ENCODE peak calls at places on chromosomes 16 and 17, in five cellular contexts. One of them, this sample, is unnamed.

GRCh38 chr17:3400008-3400407 is 1.8 kb upstream of the OR1E1 start:
- DNase-seq in fibroblast of pulmonary artery: peak
- DNase-seq in astrocyte of the cerebellum: no peak
- DNase-seq in AG04450: no peak
- DNase-seq in fibroblast of mammary gland: no peak
- DNase-seq in this sample: no peak

GRCh38 chr16:85209526-85210121 is 97.4 kb upstream of the CIBAR2 start:
- DNase-seq in fibroblast of pulmonary artery: no peak
- DNase-seq in astrocyte of the cerebellum: no peak
- DNase-seq in AG04450: no peak
- DNase-seq in fibroblast of mammary gland: no peak
- DNase-seq in this sample: no peak

GRCh38 chr16:586645-587590 is 2.9 kb upstream of the RAB40C start:
- DNase-seq in fibroblast of pulmonary artery: no peak
- DNase-seq in astrocyte of the cerebellum: no peak
- DNase-seq in AG04450: no peak
- DNase-seq in fibroblast of mammary gland: no peak
- DNase-seq in this sample: peak

GRCh38 chr17:1034652-1035210 is 37.8 kb downstream of the TIMM22 start:
- DNase-seq in fibroblast of pulmonary artery: no peak
- DNase-seq in astrocyte of the cerebellum: no peak
- DNase-seq in AG04450: no peak
- DNase-seq in fibroblast of mammary gland: no peak
- DNase-seq in this sample: no peak

GRCh38 chr17:41492771-41493170 is 3.1 kb upstream of the KRT36 start:
- DNase-seq in fibroblast of pulmonary artery: peak
- DNase-seq in astrocyte of the cerebellum: peak
- DNase-seq in AG04450: no peak
- DNase-seq in fibroblast of mammary gland: peak
- DNase-seq in this sample: peak

GRCh38 chr17:27593232-27593856 is 37.6 kb upstream of the LGALS9 start:
- DNase-seq in fibroblast of pulmonary artery: no peak
- DNase-seq in astrocyte of the cerebellum: no peak
- DNase-seq in AG04450: no peak
- DNase-seq in fibroblast of mammary gland: no peak
- DNase-seq in this sample: no peak

GRCh38 chr16:30766206-30766921 is 4.2 kb downstream of the RNF40 start:
- DNase-seq in fibroblast of pulmonary artery: no peak
- DNase-seq in astrocyte of the cerebellum: no peak
- DNase-seq in AG04450: no peak
- DNase-seq in fibroblast of mammary gland: no peak
- DNase-seq in this sample: no peak

GRCh38 chr17:78817123-78817522 is 23.5 kb downstream of the USP36 start:
- DNase-seq in fibroblast of pulmonary artery: no peak
- DNase-seq in astrocyte of the cerebellum: no peak
- DNase-seq in AG04450: no peak
- DNase-seq in fibroblast of mammary gland: no peak
- DNase-seq in this sample: no peak

GRCh38 chr17:10683853-10684252 is 13.5 kb downstream of the SCO1 start:
- DNase-seq in fibroblast of pulmonary artery: peak
- DNase-seq in astrocyte of the cerebellum: no peak
- DNase-seq in AG04450: no peak
- DNase-seq in fibroblast of mammary gland: peak
- DNase-seq in this sample: peak

GRCh38 chr17:8311131-8311790 is 1.2 kb downstream of the ARHGEF15 start:
- DNase-seq in fibroblast of pulmonary artery: no peak
- DNase-seq in astrocyte of the cerebellum: no peak
- DNase-seq in AG04450: no peak
- DNase-seq in fibroblast of mammary gland: no peak
- DNase-seq in this sample: no peak

GRCh38 chr16:25023541-25023940 is 8.4 kb upstream of the ARHGAP17 start:
- DNase-seq in fibroblast of pulmonary artery: no peak
- DNase-seq in astrocyte of the cerebellum: no peak
- DNase-seq in AG04450: no peak
- DNase-seq in fibroblast of mammary gland: no peak
- DNase-seq in this sample: no peak

GRCh38 chr17:45440161-45440859 is 7.6 kb upstream of the ARHGAP27 start:
- DNase-seq in fibroblast of pulmonary artery: peak
- DNase-seq in astrocyte of the cerebellum: no peak
- DNase-seq in AG04450: no peak
- DNase-seq in fibroblast of mammary gland: peak
- DNase-seq in this sample: peak

GRCh38 chr17:6505425-6506142 is 50.8 kb downstream of the PITPNM3 start:
- DNase-seq in fibroblast of pulmonary artery: peak
- DNase-seq in astrocyte of the cerebellum: no peak
- DNase-seq in AG04450: no peak
- DNase-seq in fibroblast of mammary gland: peak
- DNase-seq in this sample: peak

GRCh38 chr16:57601801-57602478 is 26.5 kb upstream of the ADGRG1 start:
- DNase-seq in fibroblast of pulmonary artery: no peak
- DNase-seq in astrocyte of the cerebellum: no peak
- DNase-seq in AG04450: no peak
- DNase-seq in fibroblast of mammary gland: no peak
- DNase-seq in this sample: no peak

GRCh38 chr17:78159575-78160158 is 8.7 kb upstream of the SYNGR2 start:
- DNase-seq in fibroblast of pulmonary artery: no peak
- DNase-seq in astrocyte of the cerebellum: no peak
- DNase-seq in AG04450: peak
- DNase-seq in fibroblast of mammary gland: peak
- DNase-seq in this sample: peak

GRCh38 chr17:34562387-34562786 is 17.0 kb upstream of the TMEM132E start:
- DNase-seq in fibroblast of pulmonary artery: no peak
- DNase-seq in astrocyte of the cerebellum: no peak
- DNase-seq in AG04450: no peak
- DNase-seq in fibroblast of mammary gland: no peak
- DNase-seq in this sample: no peak

GRCh38 chr17:73586153-73586906 is 57.9 kb downstream of the SDK2 start:
- DNase-seq in fibroblast of pulmonary artery: no peak
- DNase-seq in astrocyte of the cerebellum: no peak
- DNase-seq in AG04450: no peak
- DNase-seq in fibroblast of mammary gland: no peak
- DNase-seq in this sample: no peak

GRCh38 chr17:32516450-32516849 is 29.7 kb downstream of the CDK5R1 start:
- DNase-seq in fibroblast of pulmonary artery: no peak
- DNase-seq in astrocyte of the cerebellum: no peak
- DNase-seq in AG04450: no peak
- DNase-seq in fibroblast of mammary gland: no peak
- DNase-seq in this sample: no peak

GRCh38 chr17:28247671-28248556 is 71.1 kb upstream of the TMEM97 start:
- DNase-seq in fibroblast of pulmonary artery: no peak
- DNase-seq in astrocyte of the cerebellum: no peak
- DNase-seq in AG04450: no peak
- DNase-seq in fibroblast of mammary gland: no peak
- DNase-seq in this sample: no peak

GRCh38 chr17:39002991-39003715 is 36.0 kb upstream of the FBXO47 start:
- DNase-seq in fibroblast of pulmonary artery: peak
- DNase-seq in astrocyte of the cerebellum: no peak
- DNase-seq in AG04450: no peak
- DNase-seq in fibroblast of mammary gland: peak
- DNase-seq in this sample: peak

GRCh38 chr17:45918241-45918745 is 23.9 kb downstream of the MAPT start:
- DNase-seq in fibroblast of pulmonary artery: no peak
- DNase-seq in astrocyte of the cerebellum: no peak
- DNase-seq in AG04450: no peak
- DNase-seq in fibroblast of mammary gland: no peak
- DNase-seq in this sample: no peak

GRCh38 chr17:46876353-46876887 is 25.0 kb downstream of the WNT9B start:
- DNase-seq in fibroblast of pulmonary artery: no peak
- DNase-seq in astrocyte of the cerebellum: no peak
- DNase-seq in AG04450: no peak
- DNase-seq in fibroblast of mammary gland: no peak
- DNase-seq in this sample: no peak

GRCh38 chr16:89354325-89354724 is 136.0 kb downstream of the ANKRD11 start:
- DNase-seq in fibroblast of pulmonary artery: no peak
- DNase-seq in astrocyte of the cerebellum: no peak
- DNase-seq in AG04450: no peak
- DNase-seq in fibroblast of mammary gland: no peak
- DNase-seq in this sample: no peak

GRCh38 chr16:17827313-17827712 is 356.6 kb upstream of the XYLT1 start:
- DNase-seq in fibroblast of pulmonary artery: peak
- DNase-seq in astrocyte of the cerebellum: peak
- DNase-seq in AG04450: no peak
- DNase-seq in fibroblast of mammary gland: peak
- DNase-seq in this sample: peak

GRCh38 chr17:71470062-71470461 is 650.8 kb upstream of the SOX9 start:
- DNase-seq in fibroblast of pulmonary artery: no peak
- DNase-seq in astrocyte of the cerebellum: no peak
- DNase-seq in AG04450: no peak
- DNase-seq in fibroblast of mammary gland: no peak
- DNase-seq in this sample: no peak

GRCh38 chr17:14790518-14790917 is 474.6 kb downstream of the PMP22 start:
- DNase-seq in fibroblast of pulmonary artery: peak
- DNase-seq in astrocyte of the cerebellum: no peak
- DNase-seq in AG04450: peak
- DNase-seq in fibroblast of mammary gland: peak
- DNase-seq in this sample: peak

GRCh38 chr16:84031556-84031955 is 11.0 kb downstream of the SLC38A8 start:
- DNase-seq in fibroblast of pulmonary artery: no peak
- DNase-seq in astrocyte of the cerebellum: no peak
- DNase-seq in AG04450: no peak
- DNase-seq in fibroblast of mammary gland: no peak
- DNase-seq in this sample: no peak

GRCh38 chr16:22373662-22374310 is 633 bp downstream of the CDR2 start:
- DNase-seq in fibroblast of pulmonary artery: no peak
- DNase-seq in astrocyte of the cerebellum: no peak
- DNase-seq in AG04450: no peak
- DNase-seq in fibroblast of mammary gland: no peak
- DNase-seq in this sample: peak

GRCh38 chr16:69762843-69763556 is 868 bp downstream of the WWP2 start:
- DNase-seq in fibroblast of pulmonary artery: peak
- DNase-seq in astrocyte of the cerebellum: no peak
- DNase-seq in AG04450: no peak
- DNase-seq in fibroblast of mammary gland: peak
- DNase-seq in this sample: peak

GRCh38 chr17:39838057-39838456 is 26.1 kb downstream of the IKZF3 start:
- DNase-seq in fibroblast of pulmonary artery: no peak
- DNase-seq in astrocyte of the cerebellum: no peak
- DNase-seq in AG04450: no peak
- DNase-seq in fibroblast of mammary gland: no peak
- DNase-seq in this sample: no peak

GRCh38 chr16:1613240-1613639 is 1.1 kb downstream of the CRAMP1 start:
- DNase-seq in fibroblast of pulmonary artery: no peak
- DNase-seq in astrocyte of the cerebellum: no peak
- DNase-seq in AG04450: no peak
- DNase-seq in fibroblast of mammary gland: no peak
- DNase-seq in this sample: peak

GRCh38 chr17:59856859-59857794 is 35.6 kb downstream of the TUBD1 start:
- DNase-seq in fibroblast of pulmonary artery: no peak
- DNase-seq in astrocyte of the cerebellum: no peak
- DNase-seq in AG04450: no peak
- DNase-seq in fibroblast of mammary gland: no peak
- DNase-seq in this sample: no peak

GRCh38 chr16:23929237-23929636 is 93.5 kb downstream of the PRKCB start:
- DNase-seq in fibroblast of pulmonary artery: no peak
- DNase-seq in astrocyte of the cerebellum: no peak
- DNase-seq in AG04450: no peak
- DNase-seq in fibroblast of mammary gland: no peak
- DNase-seq in this sample: no peak

GRCh38 chr16:27308792-27309191 is 5.0 kb upstream of the IL4R start:
- DNase-seq in fibroblast of pulmonary artery: no peak
- DNase-seq in astrocyte of the cerebellum: no peak
- DNase-seq in AG04450: no peak
- DNase-seq in fibroblast of mammary gland: no peak
- DNase-seq in this sample: no peak
- TF ChIP-seq CTCF in fibroblast of pulmonary artery: no peak
- TF ChIP-seq CTCF in astrocyte of the cerebellum: no peak
- TF ChIP-seq CTCF in AG04450: no peak
- TF ChIP-seq CTCF in fibroblast of mammary gland: no peak
- TF ChIP-seq CTCF in this sample: no peak

GRCh38 chr17:81939218-81939617 is 2.1 kb upstream of the PYCR1 start:
- DNase-seq in fibroblast of pulmonary artery: no peak
- DNase-seq in astrocyte of the cerebellum: no peak
- DNase-seq in AG04450: no peak
- DNase-seq in fibroblast of mammary gland: no peak
- DNase-seq in this sample: no peak
- H3K4me3 ChIP-seq in fibroblast of pulmonary artery: no peak
- H3K4me3 ChIP-seq in astrocyte of the cerebellum: no peak
- H3K4me3 ChIP-seq in AG04450: no peak
- H3K4me3 ChIP-seq in fibroblast of mammary gland: no peak
- H3K4me3 ChIP-seq in this sample: no peak

GRCh38 chr17:82358467-82359350 is at the start of gene TEX19:
- DNase-seq in fibroblast of pulmonary artery: no peak
- DNase-seq in astrocyte of the cerebellum: no peak
- DNase-seq in AG04450: no peak
- DNase-seq in fibroblast of mammary gland: peak
- DNase-seq in this sample: no peak
- TF ChIP-seq CTCF in fibroblast of pulmonary artery: no peak
- TF ChIP-seq CTCF in astrocyte of the cerebellum: no peak
- TF ChIP-seq CTCF in AG04450: no peak
- TF ChIP-seq CTCF in fibroblast of mammary gland: no peak
- TF ChIP-seq CTCF in this sample: no peak

GRCh38 chr17:63434951-63435571 is 11.0 kb downstream of the CYB561 start:
- DNase-seq in fibroblast of pulmonary artery: peak
- DNase-seq in astrocyte of the cerebellum: no peak
- DNase-seq in AG04450: no peak
- DNase-seq in fibroblast of mammary gland: peak
- DNase-seq in this sample: peak

GRCh38 chr17:63437287-63438091 is 8.6 kb downstream of the CYB561 start:
- DNase-seq in fibroblast of pulmonary artery: no peak
- DNase-seq in astrocyte of the cerebellum: no peak
- DNase-seq in AG04450: no peak
- DNase-seq in fibroblast of mammary gland: peak
- DNase-seq in this sample: peak

GRCh38 chr17:63433746-63434591 is 12.1 kb downstream of the CYB561 start:
- DNase-seq in fibroblast of pulmonary artery: peak
- DNase-seq in astrocyte of the cerebellum: peak
- DNase-seq in AG04450: peak
- DNase-seq in fibroblast of mammary gland: peak
- DNase-seq in this sample: peak

GRCh38 chr17:63436523-63437110 is 9.5 kb downstream of the CYB561 start:
- DNase-seq in fibroblast of pulmonary artery: peak
- DNase-seq in astrocyte of the cerebellum: no peak
- DNase-seq in AG04450: no peak
- DNase-seq in fibroblast of mammary gland: peak
- DNase-seq in this sample: peak

DNA sequence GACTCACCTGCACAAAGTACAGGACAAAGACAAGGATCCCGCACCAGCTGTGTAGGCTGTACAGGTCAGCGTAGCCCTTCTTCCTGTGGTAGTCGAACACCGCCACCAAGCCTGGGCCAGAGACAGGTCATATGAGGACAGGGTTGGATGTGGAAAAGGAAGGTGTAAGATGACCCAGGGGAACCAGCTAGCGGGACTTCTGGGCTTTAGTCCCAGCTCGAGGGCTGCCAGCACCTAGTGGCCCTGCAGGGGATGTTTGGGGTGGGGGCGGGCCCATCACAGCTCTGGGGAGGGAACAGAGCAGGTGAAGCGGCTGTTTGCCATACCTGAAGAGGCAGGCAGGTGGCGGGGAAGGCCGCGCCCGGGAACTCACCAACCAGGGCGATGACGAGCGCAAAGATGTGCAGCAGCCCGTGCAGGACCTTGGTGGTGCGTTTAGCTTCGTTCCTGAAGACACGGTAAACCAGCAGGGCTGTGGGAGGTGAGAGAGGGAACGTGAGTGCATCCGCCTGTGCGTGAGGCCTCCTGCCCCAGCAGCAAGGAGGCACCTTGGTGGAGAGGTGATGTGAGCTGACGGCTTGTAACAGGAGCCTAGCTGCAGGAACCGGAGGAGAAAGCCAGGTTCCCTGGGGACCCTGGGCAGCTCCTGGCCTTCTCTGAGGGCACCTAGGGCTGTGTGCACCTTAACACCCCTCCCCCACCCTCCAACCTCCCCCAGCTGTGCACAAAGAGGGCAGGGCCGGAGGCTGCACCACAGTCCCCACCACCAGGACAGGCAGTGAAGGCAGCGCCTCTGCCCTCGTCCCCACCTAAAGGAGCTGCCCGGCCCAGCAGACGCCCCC is 10.2 kb downstream of the CYB561 start:
- DNase-seq in fibroblast of pulmonary artery: no peak
- DNase-seq in astrocyte of the cerebellum: no peak
- DNase-seq in AG04450: no peak
- DNase-seq in fibroblast of mammary gland: no peak
- DNase-seq in this sample: no peak
- H3K4me3 ChIP-seq in fibroblast of pulmonary artery: no peak
- H3K4me3 ChIP-seq in astrocyte of the cerebellum: no peak
- H3K4me3 ChIP-seq in AG04450: no peak
- H3K4me3 ChIP-seq in fibroblast of mammary gland: no peak
- H3K4me3 ChIP-seq in this sample: no peak